ENCODE peak calls at places on chromosomes 3 and 15, in six cellular contexts. V is ovary, J is esophagus muscularis mucosa, O is IMR-90, W is gastrocnemius medialis, Z is body of pancreas. S is an unnamed sample. For H3K36me3 and H3K4me1, the result is how much of the 10 kb centered on the place peaks cover.

GRCh38 chr15:35529784-35530183 is 16.2 kb downstream of the DPH6 start:
- DNase-seq in V (no peak), J (no peak), O (no peak), W (no peak), Z (no peak), S (no peak)

GRCh38 chr3:165549037-165549436 is 288.2 kb downstream of the BCHE start:
- DNase-seq in V (no peak), J (no peak), O (peak), W (no peak), Z (no peak), S (no peak)

GRCh38 chr15:66369773-66370651 is 13.5 kb upstream of the TIPIN start:
- DNase-seq in V (no peak), J (no peak), O (peak), W (no peak), Z (no peak), S (no peak)

GRCh38 chr15:25173241-25174028 is 218.6 kb downstream of the SNRPN start:
- DNase-seq in V (peak), J (no peak), O (no peak), W (no peak), Z (no peak), S (no peak)

GRCh38 chr3:16900779-16901440 is 16.2 kb downstream of the PLCL2 start:
- DNase-seq in V (peak), J (no peak), O (no peak), W (no peak), Z (no peak), S (no peak)

GRCh38 chr3:138114988-138115971 is at the start of gene DZIP1L:
- DNase-seq in V (peak), J (no peak), O (peak), W (peak), Z (peak), S (no peak)

GRCh38 chr3:132544130-132544529 is 52.9 kb upstream of the ACKR4 start:
- DNase-seq in V (no peak), J (no peak), O (no peak), W (no peak), Z (no peak), S (no peak)

GRCh38 chr15:32803631-32804030 is 85.8 kb downstream of the GREM1 start:
- DNase-seq in V (no peak), J (no peak), O (peak), W (no peak), Z (no peak), S (no peak)

GRCh38 chr3:135516143-135516542 is 449.4 kb upstream of the PPP2R3A start:
- DNase-seq in V (no peak), J (peak), O (peak), W (no peak), Z (no peak), S (no peak)

GRCh38 chr3:196159952-196160804 is 51.0 kb downstream of the ZDHHC19 start:
- DNase-seq in V (no peak), J (no peak), O (peak), W (no peak), Z (peak), S (no peak)

DNA sequence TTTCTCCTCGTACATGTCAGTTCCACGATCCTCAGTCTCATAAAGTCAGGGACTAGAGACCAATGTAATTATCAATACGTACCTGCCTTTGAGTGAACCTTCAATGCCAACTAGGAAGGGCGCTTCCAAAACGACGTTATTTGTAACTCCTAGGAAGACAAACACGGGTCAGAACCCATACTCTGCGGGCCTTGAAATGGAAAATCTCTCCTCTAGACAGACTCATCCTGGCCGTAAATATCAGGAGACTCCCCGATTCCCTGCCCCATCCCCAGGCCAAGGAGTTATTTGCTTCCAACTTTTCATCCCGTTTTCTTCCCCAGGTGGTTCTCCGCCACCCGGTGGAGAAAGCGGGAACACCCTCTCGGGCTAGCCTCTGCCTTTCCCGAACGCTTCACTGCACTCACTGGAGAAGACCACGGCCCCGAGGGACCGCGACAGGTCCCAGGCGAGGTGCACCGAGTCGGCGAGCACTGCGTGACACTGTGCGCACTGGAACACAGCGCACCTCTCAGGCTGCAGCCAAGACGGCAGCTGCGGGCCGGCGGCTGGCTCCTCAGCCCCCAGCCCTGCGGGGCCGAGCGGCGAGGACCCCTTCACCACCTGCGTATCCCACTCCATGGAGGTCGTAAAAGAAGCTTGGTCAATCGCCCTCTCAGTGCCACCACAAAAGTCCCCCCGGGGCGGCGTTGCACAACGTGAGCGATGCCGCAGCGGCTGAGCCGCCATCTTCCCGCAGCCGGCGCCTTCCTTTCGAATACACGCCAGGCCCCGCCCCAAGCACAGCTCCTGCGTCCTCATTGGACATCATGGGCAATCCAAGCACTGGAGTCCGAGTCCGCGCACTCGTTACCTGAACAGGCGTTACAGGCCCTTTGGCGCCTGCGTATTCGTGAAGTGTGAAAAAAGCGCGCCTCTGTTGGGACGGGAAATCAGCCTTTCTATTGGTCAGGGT is at the start of gene OIP5:
- DNase-seq in V (peak), J (peak), O (peak), W (peak), Z (peak), S (peak)
- TF ChIP-seq POLR2A in V (no peak), J (no peak), O (peak), W (no peak), Z (no peak), S (no peak)

GRCh38 chr15:85743392-85744045 is 51.2 kb downstream of the KLHL25 start:
- DNase-seq in V (no peak), J (no peak), O (no peak), W (no peak), Z (no peak), S (no peak)
- H3K36me3 ChIP-seq in V (under half), J (half or more), O (under half), W (half or more), Z (half or more), S (under half)

GRCh38 chr3:100268986-100269385 is 8.2 kb downstream of the TBC1D23 start:
- DNase-seq in V (no peak), J (no peak), O (peak), W (no peak), Z (no peak), S (no peak)
- H3K4me1 ChIP-seq in V (under half), J (under half), O (under half), W (half or more), Z (under half), S (under half)

GRCh38 chr15:94230886-94231727 is at the start of gene MCTP2:
- DNase-seq in V (peak), J (no peak), O (peak), W (no peak), Z (peak), S (no peak)
- TF ChIP-seq POLR2A in V (no peak), J (no peak), O (peak), W (no peak), Z (peak), S (peak)

DNA sequence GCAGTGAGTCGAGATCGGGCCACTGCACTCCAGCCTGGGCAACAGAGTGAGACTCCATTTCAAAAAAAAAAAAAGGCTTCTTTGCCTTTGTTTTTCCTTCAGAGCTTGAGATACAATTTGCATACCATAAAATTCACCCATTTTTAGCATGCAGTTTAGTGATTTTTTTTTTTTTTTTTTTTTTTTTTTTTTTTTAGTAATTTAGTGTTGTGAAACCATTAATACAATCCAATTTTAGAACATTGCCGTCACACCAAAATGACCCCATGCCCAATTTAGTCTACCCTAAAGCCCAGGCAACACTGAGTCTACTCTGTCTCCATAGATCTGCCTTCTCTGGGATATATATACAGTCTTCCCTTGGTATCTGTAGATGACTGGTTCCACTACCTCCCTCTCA is 61.1 kb downstream of the USP50 start:
- DNase-seq in V (no peak), J (no peak), O (no peak), W (no peak), Z (no peak), S (no peak)
- H3K36me3 ChIP-seq in V (under half), J (half or more), O (under half), W (half or more), Z (under half), S (under half)

DNA sequence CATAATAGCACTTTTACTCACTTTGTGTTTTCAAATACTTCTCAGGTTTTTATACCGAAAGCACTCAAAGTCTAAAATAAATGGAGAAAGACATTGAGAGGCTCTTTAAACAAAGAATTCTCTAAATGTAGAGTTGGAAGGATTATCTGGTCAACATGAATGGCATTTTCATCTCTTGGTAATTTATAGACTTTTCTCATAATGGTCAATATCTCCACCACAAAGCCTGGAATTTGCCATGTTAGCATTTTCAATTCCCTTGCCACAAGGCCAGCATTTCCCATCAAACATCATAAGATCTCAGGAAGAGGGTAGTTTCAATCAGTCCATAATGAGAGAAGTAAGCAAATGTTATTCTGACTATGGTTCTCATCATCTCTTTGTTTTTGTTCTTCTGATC is 293.0 kb downstream of the CADM2 start:
- DNase-seq in V (no peak), J (no peak), O (no peak), W (no peak), Z (no peak), S (no peak)
- H3K4me1 ChIP-seq in V (under half), J (under half), O (under half), W (under half), Z (under half), S (under half)

GRCh38 chr3:195150194-195151118 is 120.5 kb downstream of the XXYLT1 start:
- DNase-seq in V (peak), J (no peak), O (peak), W (no peak), Z (peak), S (no peak)

GRCh38 chr3:195153121-195153520 is 117.8 kb downstream of the XXYLT1 start:
- DNase-seq in V (no peak), J (no peak), O (peak), W (no peak), Z (no peak), S (no peak)

GRCh38 chr3:195151402-195151801 is 119.6 kb downstream of the XXYLT1 start:
- DNase-seq in V (no peak), J (no peak), O (no peak), W (no peak), Z (no peak), S (no peak)

GRCh38 chr3:195153653-195154052 is 117.3 kb downstream of the XXYLT1 start:
- DNase-seq in V (no peak), J (no peak), O (peak), W (no peak), Z (no peak), S (no peak)

DNA sequence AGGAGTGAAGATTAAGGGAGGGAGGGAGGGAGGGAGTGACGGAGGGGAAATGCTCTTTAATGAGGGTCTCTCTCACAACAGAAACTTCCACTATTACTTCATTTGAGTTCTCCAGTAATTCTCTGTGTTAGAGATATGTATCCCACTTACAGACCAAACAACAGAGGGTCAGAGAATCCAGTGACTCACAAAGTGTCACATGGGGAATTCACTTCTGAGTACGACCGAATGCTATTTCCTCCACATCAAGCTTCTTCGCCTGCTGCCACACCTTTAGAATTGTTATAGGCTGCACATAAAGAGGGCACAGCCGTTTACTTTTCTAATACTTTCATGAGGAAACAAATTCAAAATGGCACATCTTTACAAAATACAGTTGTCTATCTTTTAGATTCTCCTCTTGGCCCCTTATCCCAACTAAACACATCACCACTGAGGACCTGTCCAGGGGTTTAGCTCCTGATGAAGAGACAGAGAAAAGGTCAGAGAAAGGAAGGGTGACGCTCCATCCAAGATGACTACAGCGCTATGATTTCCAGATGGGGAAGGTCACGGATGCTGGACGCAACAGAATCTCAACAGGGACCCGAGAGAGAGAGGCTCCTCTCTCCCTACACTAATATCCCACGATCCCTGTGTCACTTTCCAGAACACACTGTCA is 119.0 kb downstream of the XXYLT1 start:
- DNase-seq in V (no peak), J (no peak), O (peak), W (no peak), Z (no peak), S (no peak)
- TF ChIP-seq POLR2A in V (no peak), J (no peak), O (no peak), W (no peak), Z (no peak), S (no peak)

DNA sequence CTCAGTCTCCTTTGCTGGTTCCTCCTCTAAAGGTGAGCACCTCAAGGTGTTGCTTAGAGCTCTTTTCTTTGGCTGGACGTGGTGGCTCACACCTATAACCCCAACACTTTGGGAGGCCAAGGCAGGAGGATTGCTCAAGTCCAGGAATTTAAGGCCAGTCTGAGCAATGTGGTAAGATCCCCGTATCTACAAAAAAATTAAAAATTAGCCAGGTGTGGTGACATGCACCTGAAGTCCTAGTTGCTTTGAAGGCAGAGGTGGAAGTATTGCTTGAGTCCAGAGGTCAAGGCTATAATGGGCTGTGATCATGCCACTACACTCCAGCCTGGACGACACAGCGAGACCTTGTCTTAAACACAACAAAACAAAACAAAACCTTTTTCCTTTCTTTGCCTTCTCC is 28.3 kb downstream of the TOPBP1 start:
- DNase-seq in V (no peak), J (no peak), O (no peak), W (no peak), Z (no peak), S (no peak)
- H3K36me3 ChIP-seq in V (under half), J (half or more), O (under half), W (under half), Z (under half), S (under half)

GRCh38 chr15:49093252-49094105 is 47.2 kb upstream of the SECISBP2L start:
- DNase-seq in V (no peak), J (no peak), O (no peak), W (no peak), Z (no peak), S (no peak)
- H3K4me1 ChIP-seq in V (under half), J (under half), O (under half), W (under half), Z (under half), S (under half)

S was measured in vagina.